ENCODE peak calls at places on chromosomes 4 and X, in four cellular contexts. D is AG09309, U is GM13976, K is mucosa of descending colon. O is an unnamed sample.

GRCh38 chr4:100317032-100317864 is 127.0 kb upstream of the DDIT4L start:
- DNase-seq in D (no peak), U (no peak), K (no peak), O (no peak)

GRCh38 chr4:5897674-5898073 is 4.8 kb upstream of the CRMP1 start:
- DNase-seq in D (no peak), U (no peak), K (no peak), O (peak; percentile 71)

GRCh38 chr4:179196511-179196910 is 1754.3 kb upstream of the AGA start:
- DNase-seq in D (no peak), U (no peak), K (no peak), O (no peak)

GRCh38 chr4:125070869-125071268 is 243.9 kb upstream of the FAT4 start:
- DNase-seq in D (no peak), U (no peak), K (no peak), O (no peak)

GRCh38 chrX:119763175-119763574 is 4.8 kb downstream of the SOWAHD start:
- DNase-seq in D (peak; percentile 79), U (no peak), K (no peak), O (no peak)

GRCh38 chrX:112643721-112644120 is 36.0 kb downstream of the LHFPL1 start:
- DNase-seq in D (no peak), U (no peak), K (no peak), O (no peak)

GRCh38 chr4:74529284-74530041 is 84.5 kb downstream of the AREG start:
- DNase-seq in D (no peak), U (no peak), K (peak; percentile 32), O (no peak)

GRCh38 chrX:69196666-69197065 is 31.4 kb upstream of the PJA1 start:
- DNase-seq in D (no peak), U (no peak), K (no peak), O (no peak)

GRCh38 chr4:2090642-2091041 is 31.5 kb downstream of the NAT8L start:
- DNase-seq in D (no peak), U (no peak), K (no peak), O (no peak)

GRCh38 chrX:111270339-111270738 is at the start of gene CAPN6:
- DNase-seq in D (no peak), U (no peak), K (peak; percentile 20), O (peak; percentile 73)

GRCh38 chrX:56130013-56130412 is 102.1 kb upstream of the KLF8 start:
- DNase-seq in D (no peak), U (no peak), K (no peak), O (peak; percentile 28)

GRCh38 chr4:121696140-121696640 is 590 bp downstream of the ANXA5 start:
- DNase-seq in D (peak; percentile 71), U (peak; percentile 33), K (peak; percentile 80), O (peak; percentile 92)

GRCh38 chr4:176548571-176548970 is 228.8 kb downstream of the SPCS3 start:
- DNase-seq in D (peak; percentile 13), U (no peak), K (no peak), O (no peak)

GRCh38 chr4:156998500-156999174 is 27.0 kb upstream of the PDGFC start:
- DNase-seq in D (no peak), U (no peak), K (no peak), O (no peak)

DNA sequence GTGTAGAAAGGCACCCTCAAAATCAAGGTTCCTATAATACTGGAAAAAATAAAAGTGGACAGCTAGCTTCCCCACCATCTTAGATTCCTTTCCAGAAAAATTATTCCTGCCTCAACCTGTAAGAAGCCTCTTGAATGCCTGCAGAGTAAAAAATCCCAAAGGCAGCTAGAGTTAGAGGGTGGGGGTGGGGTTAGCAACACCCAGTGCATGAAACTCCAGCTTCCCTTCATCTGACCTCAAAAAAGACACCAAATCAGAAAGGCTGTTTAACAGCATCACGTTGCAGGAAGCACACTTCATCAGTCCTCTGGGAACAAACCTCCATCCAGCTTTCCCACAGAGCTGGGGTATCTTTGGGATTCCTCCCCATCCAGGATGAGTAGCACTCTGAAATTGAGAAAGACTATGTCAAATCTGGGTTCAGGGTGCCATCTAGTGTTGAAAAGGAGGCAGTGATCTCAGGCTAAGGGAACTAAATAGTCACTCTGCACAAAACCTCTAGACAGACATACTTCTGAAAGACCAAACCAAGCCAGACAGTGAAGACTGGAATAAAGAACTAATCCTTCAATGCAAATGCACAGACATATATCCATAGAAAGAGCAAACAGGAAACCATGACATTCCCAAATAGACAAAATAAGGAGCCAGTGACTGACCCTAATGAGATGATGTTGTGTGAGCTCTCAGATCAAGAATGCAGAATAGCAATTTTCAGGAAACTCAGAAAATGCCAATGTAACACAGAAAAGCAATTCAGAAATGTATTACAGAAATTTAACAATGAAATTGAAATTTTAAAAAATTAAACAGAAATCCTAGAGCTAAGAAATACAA is 97.9 kb downstream of the ARHGEF9 start:
- DNase-seq in D (peak; percentile 37), U (peak; percentile 24), K (no peak), O (no peak)
- TF ChIP-seq CTCF in D (peak; percentile 84), U (peak; percentile 47), K (peak; percentile 32), O (peak; percentile 52)

GRCh38 chr4:66574145-66574978 is 904.1 kb upstream of the EPHA5 start:
- DNase-seq in D (peak; percentile 66), U (no peak), K (no peak), O (no peak)
- TF ChIP-seq CTCF in D (no peak), U (no peak), K (no peak), O (no peak)

GRCh38 chrX:21764043-21764442 is 6.1 kb upstream of the SMPX start:
- DNase-seq in D (no peak), U (no peak), K (no peak), O (no peak)

GRCh38 chrX:21757960-21758359 is at the start of gene SMPX:
- DNase-seq in D (no peak), U (no peak), K (no peak), O (no peak)

GRCh38 chrX:21756785-21757529 is 959 bp downstream of the SMPX start:
- DNase-seq in D (no peak), U (no peak), K (no peak), O (no peak)

GRCh38 chrX:21758488-21758887 is 572 bp upstream of the SMPX start:
- DNase-seq in D (no peak), U (no peak), K (no peak), O (no peak)
- TF ChIP-seq CTCF in D (no peak), U (no peak), K (no peak), O (no peak)

GRCh38 chrX:96181571-96181970 is 503.1 kb upstream of the DIAPH2 start:
- DNase-seq in D (no peak), U (no peak), K (no peak), O (no peak)

GRCh38 chrX:96182366-96182765 is 502.3 kb upstream of the DIAPH2 start:
- DNase-seq in D (no peak), U (no peak), K (peak; percentile 21), O (no peak)

DNA sequence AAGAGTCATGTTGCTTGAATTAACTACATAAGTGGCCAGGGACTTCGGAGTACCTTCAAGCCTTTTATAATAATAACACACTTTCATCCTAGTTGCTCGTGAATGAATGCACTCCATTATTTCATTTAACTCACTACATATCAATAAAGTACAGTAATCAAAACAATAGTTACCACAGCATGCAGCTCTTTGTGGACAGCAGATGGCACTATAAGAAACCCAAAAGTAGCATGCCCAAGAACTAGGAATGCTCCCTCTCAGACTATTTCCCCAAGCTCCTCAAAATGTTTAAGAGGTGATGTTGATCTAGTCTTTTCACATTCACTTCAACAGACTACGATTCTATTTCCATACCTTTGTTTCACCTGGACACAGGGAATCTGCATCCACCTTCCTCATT is 500.8 kb upstream of the DIAPH2 start:
- DNase-seq in D (no peak), U (no peak), K (no peak), O (no peak)
- TF ChIP-seq CTCF in D (peak; percentile 29), U (no peak), K (no peak), O (no peak)

DNA sequence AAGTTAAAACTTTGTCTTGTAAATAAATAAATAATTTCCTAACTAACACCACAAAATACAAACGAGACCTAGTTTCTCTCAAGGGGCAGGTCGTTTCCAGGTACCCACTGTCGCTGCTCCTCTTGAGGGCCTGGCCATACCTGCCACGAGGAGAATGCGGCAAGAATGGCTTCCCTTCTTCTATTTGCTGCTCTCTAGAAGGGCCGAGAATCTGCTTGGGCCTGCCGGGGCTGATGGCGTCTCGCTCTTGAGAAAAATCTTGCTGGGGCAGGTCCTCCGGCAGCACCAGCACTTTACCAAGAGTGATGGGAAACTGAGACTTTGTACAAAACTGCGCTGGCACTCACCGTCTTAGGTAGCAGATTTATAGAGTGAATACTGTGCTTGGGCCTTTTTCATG is 31.5 kb downstream of the CYLC1 start:
- DNase-seq in D (no peak), U (no peak), K (no peak), O (no peak)
- TF ChIP-seq CTCF in D (no peak), U (no peak), K (no peak), O (no peak)

DNA sequence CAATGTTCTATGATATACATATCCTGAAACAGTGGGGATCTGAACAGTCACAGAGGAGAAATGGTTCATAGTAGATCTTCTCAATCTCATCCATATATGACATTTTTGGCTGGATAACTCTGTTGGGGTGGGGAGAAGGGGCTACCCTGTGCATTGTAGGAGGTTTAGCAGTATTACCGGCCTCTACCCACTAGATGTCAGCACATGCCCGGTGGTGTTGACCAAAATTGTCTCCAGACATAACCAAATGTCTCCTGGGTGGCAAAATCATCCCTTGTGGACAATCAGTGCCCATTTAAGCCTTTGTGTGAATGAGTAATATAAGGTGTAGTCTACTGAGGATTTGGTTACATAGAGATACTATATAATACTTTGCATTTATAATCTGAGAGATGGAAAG is 89.9 kb downstream of the PLS3 start:
- DNase-seq in D (peak; percentile 20), U (peak; percentile 19), K (no peak), O (no peak)
- TF ChIP-seq CTCF in D (peak; percentile 78), U (peak; percentile 69), K (no peak), O (peak; percentile 50)

GRCh38 chr4:53702334-53703266 is 111.3 kb upstream of the LNX1 start:
- DNase-seq in D (no peak), U (peak; percentile 49), K (peak; percentile 84), O (peak; percentile 97)
- TF ChIP-seq CTCF in D (peak; percentile 18), U (no peak), K (no peak), O (no peak)

DNA sequence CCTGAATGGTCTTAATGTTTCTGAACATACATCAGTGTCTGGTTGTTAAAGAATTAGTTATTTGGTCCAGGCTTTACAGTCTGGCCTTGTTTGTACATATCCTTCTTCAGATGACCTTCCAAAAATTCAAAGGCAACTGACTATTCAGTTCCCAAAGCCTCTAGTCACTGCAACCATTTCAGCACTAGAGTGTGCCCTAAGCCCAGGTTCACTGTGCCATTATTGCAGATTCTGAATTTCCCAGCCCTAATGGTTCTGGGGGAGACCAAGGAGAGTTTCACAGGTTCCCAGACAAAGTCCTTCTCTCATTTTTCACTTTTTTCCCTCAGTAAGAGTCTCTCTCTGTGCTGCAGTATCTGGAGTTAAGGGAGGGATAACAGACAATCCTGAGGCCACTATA is 235.8 kb downstream of the TRAM1L1 start:
- DNase-seq in D (no peak), U (no peak), K (no peak), O (no peak)
- TF ChIP-seq CTCF in D (no peak), U (no peak), K (no peak), O (peak; percentile 29)